ENCODE peak calls at places on chromosomes 1 and 21, in six cellular contexts. One of them, this sample, is unnamed.
A peak's percentile ranks its signal among the peaks of the same experiment; 100 is the strongest.

GRCh38 chr21:46421756-46422555 is 36.7 kb upstream of the DIP2A start:
- DNase-seq in hepatic stellate cell: no peak
- DNase-seq in A172: no peak
- DNase-seq in fibroblast of pulmonary artery: no peak
- DNase-seq in glutamatergic neuron: no peak
- DNase-seq in brain microvascular endothelial cell: no peak
- DNase-seq in this sample: no peak

GRCh38 chr1:169348356-169349036 is 19.1 kb downstream of the NME7 start:
- DNase-seq in hepatic stellate cell: peak; percentile 7
- DNase-seq in A172: peak; percentile 63
- DNase-seq in fibroblast of pulmonary artery: peak; percentile 81
- DNase-seq in glutamatergic neuron: no peak
- DNase-seq in brain microvascular endothelial cell: peak; percentile 43
- DNase-seq in this sample: no peak

GRCh38 chr21:38768385-38769071 is 37.2 kb upstream of the ETS2 start:
- DNase-seq in hepatic stellate cell: peak; percentile 91
- DNase-seq in A172: peak; percentile 70
- DNase-seq in fibroblast of pulmonary artery: peak; percentile 89
- DNase-seq in glutamatergic neuron: no peak
- DNase-seq in brain microvascular endothelial cell: peak; percentile 92
- DNase-seq in this sample: peak; percentile 87

GRCh38 chr1:182990413-182991144 is 32.6 kb upstream of the LAMC1 start:
- DNase-seq in hepatic stellate cell: peak; percentile 24
- DNase-seq in A172: peak; percentile 30
- DNase-seq in fibroblast of pulmonary artery: peak; percentile 44
- DNase-seq in glutamatergic neuron: no peak
- DNase-seq in brain microvascular endothelial cell: peak; percentile 49
- DNase-seq in this sample: peak; percentile 23

GRCh38 chr1:234980657-234981396 is 147.8 kb downstream of the TOMM20 start:
- DNase-seq in hepatic stellate cell: peak; percentile 81
- DNase-seq in A172: peak; percentile 98
- DNase-seq in fibroblast of pulmonary artery: peak; percentile 98
- DNase-seq in glutamatergic neuron: no peak
- DNase-seq in brain microvascular endothelial cell: peak; percentile 96
- DNase-seq in this sample: peak; percentile 94

GRCh38 chr21:44065428-44065827 is 41.8 kb upstream of the PWP2 start:
- DNase-seq in hepatic stellate cell: no peak
- DNase-seq in A172: peak; percentile 16
- DNase-seq in fibroblast of pulmonary artery: peak; percentile 63
- DNase-seq in glutamatergic neuron: no peak
- DNase-seq in brain microvascular endothelial cell: peak; percentile 13
- DNase-seq in this sample: no peak

GRCh38 chr1:116391207-116391606 is 18.2 kb downstream of the ATP1A1 start:
- DNase-seq in hepatic stellate cell: no peak
- DNase-seq in A172: no peak
- DNase-seq in fibroblast of pulmonary artery: peak; percentile 13
- DNase-seq in glutamatergic neuron: no peak
- DNase-seq in brain microvascular endothelial cell: no peak
- DNase-seq in this sample: no peak

GRCh38 chr1:28155628-28156027 is 20.9 kb downstream of the PTAFR start:
- DNase-seq in hepatic stellate cell: no peak
- DNase-seq in A172: no peak
- DNase-seq in fibroblast of pulmonary artery: no peak
- DNase-seq in glutamatergic neuron: no peak
- DNase-seq in brain microvascular endothelial cell: no peak
- DNase-seq in this sample: no peak

GRCh38 chr1:87523466-87523865 is 194.8 kb downstream of the LMO4 start:
- DNase-seq in hepatic stellate cell: no peak
- DNase-seq in A172: no peak
- DNase-seq in fibroblast of pulmonary artery: no peak
- DNase-seq in glutamatergic neuron: no peak
- DNase-seq in brain microvascular endothelial cell: no peak
- DNase-seq in this sample: no peak

GRCh38 chr1:164637461-164638375 is 78.7 kb downstream of the PBX1 start:
- DNase-seq in hepatic stellate cell: peak; percentile 56
- DNase-seq in A172: peak; percentile 74
- DNase-seq in fibroblast of pulmonary artery: peak; percentile 91
- DNase-seq in glutamatergic neuron: no peak
- DNase-seq in brain microvascular endothelial cell: peak; percentile 72
- DNase-seq in this sample: peak; percentile 28

GRCh38 chr1:198776602-198777029 is 137.8 kb downstream of the PTPRC start:
- DNase-seq in hepatic stellate cell: peak; percentile 36
- DNase-seq in A172: peak; percentile 98
- DNase-seq in fibroblast of pulmonary artery: peak; percentile 98
- DNase-seq in glutamatergic neuron: no peak
- DNase-seq in brain microvascular endothelial cell: peak; percentile 97
- DNase-seq in this sample: peak; percentile 93

GRCh38 chr1:2587860-2588571 is 1.4 kb downstream of the PRXL2B start:
- DNase-seq in hepatic stellate cell: no peak
- DNase-seq in A172: no peak
- DNase-seq in fibroblast of pulmonary artery: no peak
- DNase-seq in glutamatergic neuron: peak; percentile 13
- DNase-seq in brain microvascular endothelial cell: no peak
- DNase-seq in this sample: no peak

GRCh38 chr1:35451125-35451528 is 106.1 kb downstream of the KIAA0319L start:
- DNase-seq in hepatic stellate cell: peak; percentile 68
- DNase-seq in A172: peak; percentile 57
- DNase-seq in fibroblast of pulmonary artery: peak; percentile 88
- DNase-seq in glutamatergic neuron: peak; percentile 90
- DNase-seq in brain microvascular endothelial cell: peak; percentile 86
- DNase-seq in this sample: peak; percentile 77

GRCh38 chr1:163131981-163132380 is 62.8 kb downstream of the RGS4 start:
- DNase-seq in hepatic stellate cell: no peak
- DNase-seq in A172: no peak
- DNase-seq in fibroblast of pulmonary artery: no peak
- DNase-seq in glutamatergic neuron: no peak
- DNase-seq in brain microvascular endothelial cell: no peak
- DNase-seq in this sample: no peak

GRCh38 chr1:111937147-111937725 is 52.2 kb downstream of the KCND3 start:
- DNase-seq in hepatic stellate cell: no peak
- DNase-seq in A172: no peak
- DNase-seq in fibroblast of pulmonary artery: no peak
- DNase-seq in glutamatergic neuron: no peak
- DNase-seq in brain microvascular endothelial cell: no peak
- DNase-seq in this sample: no peak

This sample was measured in SJSA1.